ENCODE peak calls at places on chromosomes 2 and 18, in five cellular contexts. One of them, this sample, is unnamed.

GRCh38 chr18:60684843-60685513 is 312.4 kb upstream of the MC4R start:
- DNase-seq in stimulated activated CD4-positive, alpha-beta T cell treated with anti-CD3 and anti-CD28 coated beads, Interleukin-4, amount 100 ng/mL, for 4 hours: no peak
- DNase-seq in uterus: no peak
- DNase-seq in CD8-positive, alpha-beta memory T cell: no peak
- DNase-seq in RPMI7951: peak; percentile 28
- DNase-seq in this sample: peak; percentile 46

GRCh38 chr18:79199691-79200374 is 130.6 kb downstream of the ATP9B start:
- DNase-seq in stimulated activated CD4-positive, alpha-beta T cell treated with anti-CD3 and anti-CD28 coated beads, Interleukin-4, amount 100 ng/mL, for 4 hours: no peak
- DNase-seq in uterus: no peak
- DNase-seq in RPMI7951: peak; percentile 58
- DNase-seq in CD8-positive, alpha-beta memory T cell: no peak
- DNase-seq in this sample: no peak

GRCh38 chr2:28101892-28102291 is 211.4 kb downstream of the BABAM2 start:
- DNase-seq in RPMI7951: no peak
- DNase-seq in CD8-positive, alpha-beta memory T cell: no peak
- DNase-seq in uterus: no peak
- DNase-seq in stimulated activated CD4-positive, alpha-beta T cell treated with anti-CD3 and anti-CD28 coated beads, Interleukin-4, amount 100 ng/mL, for 4 hours: no peak
- DNase-seq in this sample: no peak

GRCh38 chr18:24397131-24397693 is 412 bp downstream of the OSBPL1A start:
- DNase-seq in uterus: peak; percentile 67
- DNase-seq in RPMI7951: peak; percentile 75
- DNase-seq in CD8-positive, alpha-beta memory T cell: no peak
- DNase-seq in stimulated activated CD4-positive, alpha-beta T cell treated with anti-CD3 and anti-CD28 coated beads, Interleukin-4, amount 100 ng/mL, for 4 hours: peak; percentile 7
- DNase-seq in this sample: peak; percentile 30

GRCh38 chr18:75003764-75004690 is 204.9 kb downstream of the PTGR3 start:
- DNase-seq in stimulated activated CD4-positive, alpha-beta T cell treated with anti-CD3 and anti-CD28 coated beads, Interleukin-4, amount 100 ng/mL, for 4 hours: no peak
- DNase-seq in CD8-positive, alpha-beta memory T cell: no peak
- DNase-seq in uterus: no peak
- DNase-seq in RPMI7951: no peak
- DNase-seq in this sample: no peak

GRCh38 chr2:218743072-218743471 is 32.4 kb downstream of the TTLL4 start:
- DNase-seq in RPMI7951: no peak
- DNase-seq in uterus: no peak
- DNase-seq in CD8-positive, alpha-beta memory T cell: no peak
- DNase-seq in stimulated activated CD4-positive, alpha-beta T cell treated with anti-CD3 and anti-CD28 coated beads, Interleukin-4, amount 100 ng/mL, for 4 hours: no peak
- DNase-seq in this sample: no peak

GRCh38 chr18:22752014-22752413 is 181.1 kb upstream of the RBBP8 start:
- DNase-seq in CD8-positive, alpha-beta memory T cell: no peak
- DNase-seq in stimulated activated CD4-positive, alpha-beta T cell treated with anti-CD3 and anti-CD28 coated beads, Interleukin-4, amount 100 ng/mL, for 4 hours: no peak
- DNase-seq in uterus: no peak
- DNase-seq in RPMI7951: no peak
- DNase-seq in this sample: no peak

GRCh38 chr2:11864724-11865123 is 118.3 kb downstream of the LPIN1 start:
- DNase-seq in RPMI7951: no peak
- DNase-seq in uterus: no peak
- DNase-seq in stimulated activated CD4-positive, alpha-beta T cell treated with anti-CD3 and anti-CD28 coated beads, Interleukin-4, amount 100 ng/mL, for 4 hours: no peak
- DNase-seq in CD8-positive, alpha-beta memory T cell: no peak
- DNase-seq in this sample: no peak

GRCh38 chr2:27705851-27706622 is 42.3 kb downstream of the SLC4A1AP start:
- DNase-seq in uterus: peak; percentile 83
- DNase-seq in CD8-positive, alpha-beta memory T cell: no peak
- DNase-seq in RPMI7951: peak; percentile 98
- DNase-seq in stimulated activated CD4-positive, alpha-beta T cell treated with anti-CD3 and anti-CD28 coated beads, Interleukin-4, amount 100 ng/mL, for 4 hours: no peak
- DNase-seq in this sample: no peak

GRCh38 chr2:230909841-230910545 is 15.0 kb downstream of the GPR55 start:
- DNase-seq in RPMI7951: no peak
- DNase-seq in uterus: peak; percentile 2
- DNase-seq in stimulated activated CD4-positive, alpha-beta T cell treated with anti-CD3 and anti-CD28 coated beads, Interleukin-4, amount 100 ng/mL, for 4 hours: no peak
- DNase-seq in CD8-positive, alpha-beta memory T cell: no peak
- DNase-seq in this sample: peak; percentile 45

GRCh38 chr18:44835555-44836156 is 155.0 kb downstream of the SETBP1 start:
- DNase-seq in CD8-positive, alpha-beta memory T cell: no peak
- DNase-seq in RPMI7951: peak; percentile 20
- DNase-seq in uterus: no peak
- DNase-seq in stimulated activated CD4-positive, alpha-beta T cell treated with anti-CD3 and anti-CD28 coated beads, Interleukin-4, amount 100 ng/mL, for 4 hours: no peak
- DNase-seq in this sample: no peak

GRCh38 chr2:106581755-106582430 is 94.7 kb downstream of the CD8B2 start:
- DNase-seq in CD8-positive, alpha-beta memory T cell: no peak
- DNase-seq in RPMI7951: peak; percentile 62
- DNase-seq in stimulated activated CD4-positive, alpha-beta T cell treated with anti-CD3 and anti-CD28 coated beads, Interleukin-4, amount 100 ng/mL, for 4 hours: peak; percentile 47
- DNase-seq in uterus: peak; percentile 61
- DNase-seq in this sample: peak; percentile 35

GRCh38 chr2:200756618-200757321 is 54.9 kb upstream of the BZW1 start:
- DNase-seq in stimulated activated CD4-positive, alpha-beta T cell treated with anti-CD3 and anti-CD28 coated beads, Interleukin-4, amount 100 ng/mL, for 4 hours: no peak
- DNase-seq in uterus: no peak
- DNase-seq in CD8-positive, alpha-beta memory T cell: no peak
- DNase-seq in RPMI7951: peak; percentile 96
- DNase-seq in this sample: no peak

GRCh38 chr2:226439337-226439736 is 360.3 kb downstream of the IRS1 start:
- DNase-seq in uterus: no peak
- DNase-seq in stimulated activated CD4-positive, alpha-beta T cell treated with anti-CD3 and anti-CD28 coated beads, Interleukin-4, amount 100 ng/mL, for 4 hours: no peak
- DNase-seq in CD8-positive, alpha-beta memory T cell: no peak
- DNase-seq in RPMI7951: peak; percentile 82
- DNase-seq in this sample: no peak